ENCODE peak calls at places on chromosomes 13 and 19, in four cellular contexts. W is dorsolateral prefrontal cortex, U is HFFc6, Z is choroid plexus epithelial cell. S is an unnamed sample.

GRCh38 chr19:48398329-48399235 is 5.1 kb downstream of the GRIN2D start:
- DNase-seq in W (no peak), U (peak), Z (peak), S (peak)

GRCh38 chr13:106318941-106319411 is 216.5 kb downstream of the EFNB2 start:
- DNase-seq in W (no peak), U (peak), Z (peak), S (no peak)

GRCh38 chr13:36616706-36617105 is 57.1 kb upstream of the SERTM1 start:
- DNase-seq in W (no peak), U (no peak), Z (no peak), S (no peak)

GRCh38 chr19:51064534-51065220 is at the start of gene KLK13:
- DNase-seq in W (no peak), U (no peak), Z (no peak), S (peak)

GRCh38 chr13:98889419-98890079 is 88.3 kb downstream of the DOCK9 start:
- DNase-seq in W (no peak), U (no peak), Z (no peak), S (no peak)

GRCh38 chr13:75393839-75394238 is 88.1 kb downstream of the TBC1D4 start:
- DNase-seq in W (no peak), U (no peak), Z (no peak), S (no peak)

GRCh38 chr19:48964205-48965032 is 690 bp upstream of the FTL start:
- DNase-seq in W (no peak), U (peak), Z (peak), S (no peak)

GRCh38 chr19:6273701-6274601 is 5.8 kb downstream of the MLLT1 start:
- DNase-seq in W (peak), U (peak), Z (peak), S (no peak)

GRCh38 chr13:36904219-36904618 is 15.8 kb downstream of the SMAD9 start:
- DNase-seq in W (no peak), U (no peak), Z (no peak), S (no peak)

GRCh38 chr13:75373988-75374387 is 108.0 kb downstream of the TBC1D4 start:
- DNase-seq in W (no peak), U (no peak), Z (no peak), S (no peak)

GRCh38 chr13:101554420-101555125 is 102.1 kb downstream of the ITGBL1 start:
- DNase-seq in W (no peak), U (peak), Z (no peak), S (no peak)

GRCh38 chr13:106373304-106373988 is 162.0 kb downstream of the EFNB2 start:
- DNase-seq in W (no peak), U (no peak), Z (peak), S (no peak)

GRCh38 chr13:37481005-37481857 is 117.3 kb downstream of the POSTN start:
- DNase-seq in W (no peak), U (peak), Z (peak), S (no peak)

GRCh38 chr19:47719047-47719885 is 6.0 kb downstream of the EHD2 start:
- DNase-seq in W (peak), U (peak), Z (peak), S (no peak)

GRCh38 chr19:4817467-4818277 is 13.8 kb downstream of the TICAM1 start:
- DNase-seq in W (no peak), U (no peak), Z (no peak), S (no peak)

GRCh38 chr19:17340302-17340870 is 3.0 kb downstream of the GTPBP3 start:
- DNase-seq in W (no peak), U (no peak), Z (no peak), S (peak)
- TF ChIP-seq CTCF in W (no peak), U (no peak), Z (no peak), S (no peak)

GRCh38 chr19:21468791-21469190 is 36.6 kb upstream of the ZNF429 start:
- DNase-seq in W (no peak), U (no peak), Z (no peak), S (peak)
- TF ChIP-seq CTCF in W (no peak), U (no peak), Z (no peak), S (peak)

GRCh38 chr13:94950303-94950702 is 238.0 kb upstream of the SOX21 start:
- DNase-seq in W (no peak), U (no peak), Z (no peak), S (no peak)
- TF ChIP-seq CTCF in W (peak), U (peak), Z (peak), S (no peak)

DNA sequence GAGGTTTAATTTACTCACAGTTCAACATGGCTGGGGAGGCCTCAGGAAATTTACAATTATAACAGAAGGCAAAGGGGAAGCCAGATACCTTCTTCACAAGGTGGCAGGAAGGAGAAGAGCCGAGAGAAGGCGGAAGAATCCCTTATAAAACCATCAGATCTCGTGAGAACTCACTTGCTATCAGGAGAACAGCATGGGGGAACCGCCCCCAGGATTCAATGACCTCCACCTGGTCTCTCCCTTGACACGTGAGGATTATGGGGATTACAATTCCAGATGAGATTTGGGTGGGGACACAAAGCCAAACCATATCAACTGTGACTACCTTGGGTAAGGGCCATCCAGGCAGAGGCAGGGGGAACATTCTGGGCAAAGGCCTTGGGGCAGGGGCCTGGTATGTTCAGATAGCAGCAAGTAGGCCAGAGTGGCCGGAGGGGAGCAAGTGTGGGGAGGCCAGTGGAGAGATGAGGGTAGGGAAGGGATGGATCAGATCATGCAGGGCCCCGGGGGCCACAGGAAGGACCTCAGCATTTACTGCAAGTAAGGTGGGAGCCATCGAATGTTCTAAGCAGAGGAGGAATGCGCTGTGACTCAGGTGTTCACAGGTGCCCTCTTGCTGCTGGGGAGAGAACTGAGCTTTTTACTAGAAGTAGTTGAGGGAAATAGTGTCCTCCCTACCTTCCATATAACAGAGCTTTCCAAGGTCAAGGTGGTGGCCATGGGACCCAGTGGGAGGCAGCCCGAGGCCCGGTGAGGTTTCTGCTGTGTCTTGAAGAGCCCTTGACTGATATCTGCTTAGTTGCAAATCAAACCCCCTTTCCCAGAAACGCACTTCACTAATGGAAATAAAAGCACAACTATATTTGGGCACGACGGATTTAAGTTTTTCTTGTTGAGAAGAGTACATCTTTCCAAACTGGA is 18.0 kb downstream of the RAB3D start:
- DNase-seq in W (no peak), U (no peak), Z (no peak), S (no peak)
- TF ChIP-seq CTCF in W (no peak), U (no peak), Z (peak), S (no peak)

DNA sequence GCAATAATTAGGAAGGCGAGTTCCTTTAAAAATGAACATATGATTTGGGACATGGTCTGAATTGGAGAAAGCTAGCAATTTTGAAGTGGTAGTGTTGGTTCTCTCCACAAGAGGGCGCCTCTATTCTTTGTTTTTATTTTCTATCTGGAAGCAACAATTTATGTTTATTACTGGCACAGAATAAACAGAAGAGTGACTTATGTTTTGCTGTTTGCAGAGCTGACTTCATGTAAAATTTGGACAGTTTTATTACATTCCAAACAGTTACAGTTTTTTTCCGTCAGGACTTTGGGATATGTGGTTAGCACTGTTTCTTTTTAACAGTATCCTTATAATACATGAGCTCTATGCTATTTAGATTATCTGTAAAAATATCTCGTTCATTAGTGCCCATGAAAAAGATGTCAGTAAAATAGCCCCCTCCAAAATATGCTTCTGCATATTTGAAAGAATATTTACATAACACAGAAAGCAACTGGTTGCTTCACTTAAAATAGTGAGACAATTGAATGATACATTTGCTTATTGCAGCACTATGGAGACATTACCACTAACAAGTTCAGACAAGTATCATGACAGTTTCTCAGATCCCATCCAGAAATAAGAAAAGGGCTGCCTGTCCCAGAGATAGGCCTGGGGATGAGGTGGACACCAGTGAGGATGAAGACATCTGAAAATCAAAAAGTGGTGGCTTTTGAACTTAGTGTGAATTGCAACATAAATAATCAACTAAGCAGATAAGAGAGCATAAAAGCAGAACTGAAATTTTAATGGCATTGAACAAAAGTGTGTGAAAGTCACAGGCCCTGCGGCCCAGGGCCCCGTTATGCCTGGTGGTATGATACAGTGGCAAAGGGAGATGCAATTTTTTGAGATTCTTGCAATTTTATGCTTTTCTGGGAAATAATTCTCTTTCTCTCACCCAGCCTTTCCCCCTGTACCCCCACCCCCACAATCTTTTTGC is 32.3 kb upstream of the FGF9 start:
- DNase-seq in W (no peak), U (peak), Z (peak), S (peak)
- TF ChIP-seq CTCF in W (peak), U (peak), Z (peak), S (peak)

GRCh38 chr13:41463823-41464602 is 6.7 kb downstream of the RGCC start:
- DNase-seq in W (no peak), U (no peak), Z (no peak), S (peak)
- TF ChIP-seq CTCF in W (no peak), U (no peak), Z (no peak), S (no peak)

GRCh38 chr19:13839193-13839937 is 37.6 kb upstream of the NANOS3 start:
- DNase-seq in W (no peak), U (peak), Z (peak), S (peak)
- TF ChIP-seq CTCF in W (no peak), U (peak), Z (peak), S (no peak)